ENCODE peak calls at places on chromosomes 11 and 22, in six cellular contexts. N is mesenchymal stem cell, D is mesendoderm, I is neuronal stem cell, S is IMR-90, J is H1. A is an unnamed sample.

GRCh38 chr22:48938741-48939140 is 888.9 kb downstream of the BRD1 start:
- DNase-seq in N (no peak), D (no peak), I (no peak), S (no peak), J (no peak), A (no peak)

GRCh38 chr22:46533434-46533833 is 4.0 kb downstream of the CELSR1 start:
- DNase-seq in N (no peak), D (no peak), I (no peak), S (no peak), J (no peak), A (peak; percentile 72)

GRCh38 chr11:134879341-134879740 is 467.3 kb upstream of the B3GAT1 start:
- DNase-seq in N (no peak), D (no peak), I (no peak), S (no peak), J (no peak), A (no peak)

GRCh38 chr11:531826-532511 is 3.4 kb downstream of the HRAS start:
- DNase-seq in N (no peak), D (no peak), I (no peak), S (no peak), J (no peak), A (no peak)

GRCh38 chr11:6022954-6023353 is 7.6 kb downstream of the OR56A1 start:
- DNase-seq in N (peak; percentile 41), D (peak; percentile 73), I (peak; percentile 40), S (peak; percentile 43), J (no peak), A (no peak)

GRCh38 chr11:105609832-105610781 is at the start of gene GRIA4:
- DNase-seq in N (peak; percentile 88), D (peak; percentile 70), I (peak; percentile 64), S (peak; percentile 74), J (no peak), A (peak; percentile 70)

GRCh38 chr11:64267207-64267945 is 16.0 kb downstream of the PLCB3 start:
- DNase-seq in N (no peak), D (no peak), I (no peak), S (no peak), J (no peak), A (no peak)

GRCh38 chr11:26649884-26650283 is 72.0 kb downstream of the SLC5A12 start:
- DNase-seq in N (peak; percentile 76), D (peak; percentile 83), I (peak; percentile 72), S (peak; percentile 53), J (no peak), A (peak; percentile 64)

GRCh38 chr11:8813658-8814057 is 97.3 kb upstream of the AKIP1 start:
- DNase-seq in N (peak; percentile 92), D (peak; percentile 97), I (peak; percentile 79), S (peak; percentile 89), J (peak; percentile 77), A (peak; percentile 89)

GRCh38 chr11:115505165-115505564 is 950 bp upstream of the CADM1 start:
- DNase-seq in N (no peak), D (peak; percentile 19), I (no peak), S (no peak), J (no peak), A (no peak)

GRCh38 chr11:64876226-64876750 is 2.1 kb downstream of the EHD1 start:
- DNase-seq in N (no peak), D (no peak), I (no peak), S (no peak), J (no peak), A (no peak)

GRCh38 chr22:38267086-38267485 is 5.7 kb downstream of the TMEM184B start:
- DNase-seq in N (peak; percentile 68), D (no peak), I (no peak), S (peak; percentile 31), J (no peak), A (peak; percentile 20)

GRCh38 chr11:45577755-45578154 is 87.7 kb downstream of the CHST1 start:
- DNase-seq in N (no peak), D (peak; percentile 45), I (no peak), S (no peak), J (no peak), A (no peak)
- H3K27me3 ChIP-seq in N (peaks cover 85% of the 10 kb centered on the region), D (no peaks in the 10 kb centered on the region), I (no peaks in the 10 kb centered on the region), S (no peaks in the 10 kb centered on the region), J (no peaks in the 10 kb centered on the region), A (no peaks in the 10 kb centered on the region)

GRCh38 chr22:40105755-40106154 is 72.0 kb upstream of the TNRC6B start:
- DNase-seq in N (no peak), D (no peak), I (no peak), S (no peak), J (no peak), A (no peak)
- H2BK15ac ChIP-seq in N (no peak overlapping the region), D (no peak overlapping the region), I (no peak overlapping the region), S (no peak overlapping the region), J (no peak overlapping the region), A (no peak overlapping the region)

GRCh38 chr11:33531743-33532181 is 168.9 kb downstream of the C11orf91 start:
- DNase-seq in N (peak; percentile 71), D (no peak), I (no peak), S (peak; percentile 80), J (no peak), A (no peak)

GRCh38 chr11:33532257-33532656 is 168.4 kb downstream of the C11orf91 start:
- DNase-seq in N (no peak), D (no peak), I (no peak), S (no peak), J (no peak), A (no peak)

GRCh38 chr11:33533668-33534067 is 167.0 kb downstream of the C11orf91 start:
- DNase-seq in N (peak; percentile 9), D (no peak), I (no peak), S (peak; percentile 54), J (no peak), A (no peak)

GRCh38 chr11:33534575-33534974 is 166.1 kb downstream of the C11orf91 start:
- DNase-seq in N (no peak), D (no peak), I (no peak), S (peak; percentile 63), J (no peak), A (no peak)

GRCh38 chr11:33532720-33533119 is 167.9 kb downstream of the C11orf91 start:
- DNase-seq in N (peak; percentile 10), D (no peak), I (no peak), S (no peak), J (no peak), A (no peak)
- H2AK5ac ChIP-seq in N (no peak overlapping the region), D (no peak overlapping the region), I (no peak overlapping the region), S (peak overlapping the region; percentile 29), J (no peak overlapping the region), A (no peak overlapping the region)

GRCh38 chr11:125378596-125378995 is 117.5 kb downstream of the FEZ1 start:
- DNase-seq in N (no peak), D (no peak), I (no peak), S (no peak), J (no peak), A (no peak)
- H3K27me3 ChIP-seq in N (peaks cover 76% of the 10 kb centered on the region), D (no peaks in the 10 kb centered on the region), I (no peaks in the 10 kb centered on the region), S (peaks cover 6% of the 10 kb centered on the region), J (no peaks in the 10 kb centered on the region), A (no peaks in the 10 kb centered on the region)

GRCh38 chr22:45302751-45303150 is 7.0 kb upstream of the FAM118A start:
- DNase-seq in N (no peak), D (no peak), I (no peak), S (no peak), J (no peak), A (no peak)
- H2BK15ac ChIP-seq in N (no peak overlapping the region), D (no peak overlapping the region), I (no peak overlapping the region), S (peak overlapping the region; percentile 67), J (no peak overlapping the region), A (no peak overlapping the region)

GRCh38 chr11:17403977-17404759 is 15.7 kb upstream of the KCNJ11 start:
- DNase-seq in N (no peak), D (no peak), I (no peak), S (no peak), J (no peak), A (no peak)
- H2AK5ac ChIP-seq in N (no peak overlapping the region), D (no peak overlapping the region), I (no peak overlapping the region), S (no peak overlapping the region), J (no peak overlapping the region), A (no peak overlapping the region)

GRCh38 chr11:75241036-75241905 is 697 bp downstream of the TPBGL start:
- DNase-seq in N (peak; percentile 79), D (peak; percentile 90), I (peak; percentile 90), S (peak; percentile 80), J (peak; percentile 63), A (peak; percentile 90)
- H3K27me3 ChIP-seq in N (peaks cover 83% of the 10 kb centered on the region), D (peaks cover 25% of the 10 kb centered on the region), I (peaks cover 54% of the 10 kb centered on the region), S (peaks cover 88% of the 10 kb centered on the region), J (peaks cover 24% of the 10 kb centered on the region), A (peaks cover 20% of the 10 kb centered on the region)

GRCh38 chr11:36095716-36096115 is 151.9 kb downstream of the LDLRAD3 start:
- DNase-seq in N (peak; percentile 81), D (no peak), I (no peak), S (no peak), J (no peak), A (no peak)

GRCh38 chr11:36098046-36098445 is 154.2 kb downstream of the LDLRAD3 start:
- DNase-seq in N (no peak), D (peak; percentile 50), I (no peak), S (no peak), J (no peak), A (no peak)

GRCh38 chr11:36097219-36097650 is 153.4 kb downstream of the LDLRAD3 start:
- DNase-seq in N (no peak), D (peak; percentile 39), I (no peak), S (no peak), J (no peak), A (no peak)

GRCh38 chr11:36101466-36101865 is 157.6 kb downstream of the LDLRAD3 start:
- DNase-seq in N (no peak), D (no peak), I (no peak), S (no peak), J (no peak), A (no peak)

DNA sequence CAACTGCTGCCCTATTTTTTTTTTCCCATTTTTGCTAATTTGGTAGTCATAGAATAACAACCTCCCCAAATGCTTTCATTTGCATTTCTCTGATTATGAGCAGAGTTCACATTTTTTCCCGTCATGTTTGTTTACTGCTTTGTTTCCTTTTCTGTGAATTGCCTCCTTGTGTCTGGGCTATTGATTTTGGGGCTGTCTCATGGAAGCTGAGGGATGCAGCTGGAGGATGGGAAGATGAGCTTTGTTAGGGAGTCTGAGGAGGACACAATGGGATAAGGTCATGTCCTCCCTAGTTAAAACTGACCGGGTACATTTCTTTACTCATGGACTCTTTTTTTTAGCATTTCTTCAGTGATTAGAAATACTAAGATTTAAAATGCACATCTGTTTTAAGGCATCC is 155.1 kb downstream of the LDLRAD3 start:
- DNase-seq in N (no peak), D (no peak), I (no peak), S (no peak), J (no peak), A (no peak)
- H2BK15ac ChIP-seq in N (no peak overlapping the region), D (no peak overlapping the region), I (no peak overlapping the region), S (no peak overlapping the region), J (no peak overlapping the region), A (no peak overlapping the region)

A was measured in H9.